ENCODE peak calls at places on chromosomes 1 and 21, in seven cellular contexts. One of them, this sample, is unnamed.

GRCh38 chr1:11738096-11738495 is 2.2 kb downstream of the AGTRAP start:
- DNase-seq in neural progenitor cell: no peak
- DNase-seq in CD4-positive, alpha-beta T cell: no peak
- DNase-seq in vagina: no peak
- DNase-seq in ovary: no peak
- DNase-seq in breast epithelium: no peak
- DNase-seq in prostate gland: no peak
- DNase-seq in this sample: no peak

GRCh38 chr1:14689996-14690614 is 91.6 kb downstream of the KAZN start:
- DNase-seq in neural progenitor cell: no peak
- DNase-seq in CD4-positive, alpha-beta T cell: no peak
- DNase-seq in vagina: no peak
- DNase-seq in ovary: no peak
- DNase-seq in breast epithelium: no peak
- DNase-seq in prostate gland: no peak
- DNase-seq in this sample: no peak

GRCh38 chr1:14674030-14674429 is 75.5 kb downstream of the KAZN start:
- DNase-seq in neural progenitor cell: no peak
- DNase-seq in CD4-positive, alpha-beta T cell: no peak
- DNase-seq in vagina: no peak
- DNase-seq in ovary: no peak
- DNase-seq in breast epithelium: no peak
- DNase-seq in prostate gland: no peak
- DNase-seq in this sample: no peak

GRCh38 chr1:40897499-40897898 is 35.3 kb upstream of the CITED4 start:
- DNase-seq in neural progenitor cell: no peak
- DNase-seq in CD4-positive, alpha-beta T cell: no peak
- DNase-seq in vagina: no peak
- DNase-seq in ovary: no peak
- DNase-seq in breast epithelium: no peak
- DNase-seq in prostate gland: no peak
- DNase-seq in this sample: no peak

GRCh38 chr1:109216662-109217061 is 2.9 kb downstream of the SARS1 start:
- DNase-seq in neural progenitor cell: no peak
- DNase-seq in CD4-positive, alpha-beta T cell: no peak
- DNase-seq in vagina: no peak
- DNase-seq in ovary: no peak
- DNase-seq in breast epithelium: no peak
- DNase-seq in prostate gland: no peak
- DNase-seq in this sample: no peak

GRCh38 chr1:52674497-52675384 is 23.4 kb downstream of the COA7 start:
- DNase-seq in neural progenitor cell: no peak
- DNase-seq in CD4-positive, alpha-beta T cell: no peak
- DNase-seq in vagina: no peak
- DNase-seq in ovary: no peak
- DNase-seq in breast epithelium: no peak
- DNase-seq in prostate gland: no peak
- DNase-seq in this sample: no peak

GRCh38 chr1:25031966-25032667 is 102.0 kb upstream of the RUNX3 start:
- DNase-seq in neural progenitor cell: no peak
- DNase-seq in CD4-positive, alpha-beta T cell: peak; percentile 51
- DNase-seq in vagina: no peak
- DNase-seq in ovary: no peak
- DNase-seq in breast epithelium: peak; percentile 40
- DNase-seq in prostate gland: peak; percentile 88
- DNase-seq in this sample: peak; percentile 59

GRCh38 chr1:217620814-217621213 is 10.1 kb downstream of the GPATCH2 start:
- DNase-seq in neural progenitor cell: peak; percentile 21
- DNase-seq in CD4-positive, alpha-beta T cell: no peak
- DNase-seq in vagina: no peak
- DNase-seq in ovary: no peak
- DNase-seq in breast epithelium: no peak
- DNase-seq in prostate gland: no peak
- DNase-seq in this sample: no peak

GRCh38 chr1:223136086-223136485 is 7.0 kb downstream of the TLR5 start:
- DNase-seq in neural progenitor cell: peak; percentile 31
- DNase-seq in CD4-positive, alpha-beta T cell: no peak
- DNase-seq in vagina: no peak
- DNase-seq in ovary: no peak
- DNase-seq in breast epithelium: no peak
- DNase-seq in prostate gland: no peak
- DNase-seq in this sample: no peak

GRCh38 chr1:221839321-221839720 is 97.4 kb upstream of the DUSP10 start:
- DNase-seq in neural progenitor cell: no peak
- DNase-seq in CD4-positive, alpha-beta T cell: no peak
- DNase-seq in vagina: no peak
- DNase-seq in ovary: no peak
- DNase-seq in breast epithelium: no peak
- DNase-seq in prostate gland: no peak
- DNase-seq in this sample: no peak

GRCh38 chr1:238466459-238466858 is 575.7 kb upstream of the ZP4 start:
- DNase-seq in neural progenitor cell: no peak
- DNase-seq in CD4-positive, alpha-beta T cell: no peak
- DNase-seq in vagina: no peak
- DNase-seq in ovary: no peak
- DNase-seq in breast epithelium: no peak
- DNase-seq in prostate gland: no peak
- DNase-seq in this sample: no peak

GRCh38 chr1:89633745-89634625 is 1.1 kb downstream of the LRRC8C start:
- DNase-seq in neural progenitor cell: peak; percentile 35
- DNase-seq in CD4-positive, alpha-beta T cell: no peak
- DNase-seq in vagina: no peak
- DNase-seq in ovary: peak; percentile 33
- DNase-seq in breast epithelium: peak; percentile 22
- DNase-seq in prostate gland: no peak
- DNase-seq in this sample: no peak

GRCh38 chr1:232123775-232124659 is 497.4 kb downstream of the DISC1 start:
- DNase-seq in neural progenitor cell: peak; percentile 27
- DNase-seq in CD4-positive, alpha-beta T cell: no peak
- DNase-seq in vagina: no peak
- DNase-seq in ovary: no peak
- DNase-seq in breast epithelium: no peak
- DNase-seq in prostate gland: no peak
- DNase-seq in this sample: no peak

GRCh38 chr21:18170829-18171228 is 73.8 kb upstream of the CHODL start:
- DNase-seq in neural progenitor cell: no peak
- DNase-seq in CD4-positive, alpha-beta T cell: no peak
- DNase-seq in vagina: no peak
- DNase-seq in ovary: no peak
- DNase-seq in breast epithelium: no peak
- DNase-seq in prostate gland: no peak
- DNase-seq in this sample: no peak

GRCh38 chr1:159015440-159015909 is 5.8 kb downstream of the IFI16 start:
- DNase-seq in neural progenitor cell: no peak
- DNase-seq in CD4-positive, alpha-beta T cell: peak; percentile 55
- DNase-seq in vagina: no peak
- DNase-seq in ovary: no peak
- DNase-seq in breast epithelium: peak; percentile 53
- DNase-seq in prostate gland: peak; percentile 13
- DNase-seq in this sample: no peak

GRCh38 chr1:222335586-222335985 is 212.3 kb downstream of the HHIPL2 start:
- DNase-seq in neural progenitor cell: no peak
- DNase-seq in CD4-positive, alpha-beta T cell: no peak
- DNase-seq in vagina: no peak
- DNase-seq in ovary: no peak
- DNase-seq in breast epithelium: no peak
- DNase-seq in prostate gland: no peak
- DNase-seq in this sample: no peak

GRCh38 chr1:21216835-21217811 is 40.4 kb upstream of the EIF4G3 start:
- DNase-seq in neural progenitor cell: peak; percentile 78
- DNase-seq in CD4-positive, alpha-beta T cell: peak; percentile 63
- DNase-seq in vagina: no peak
- DNase-seq in ovary: peak; percentile 63
- DNase-seq in breast epithelium: no peak
- DNase-seq in prostate gland: peak; percentile 23
- DNase-seq in this sample: no peak

GRCh38 chr1:153220606-153221303 is 3.4 kb downstream of the PRR9 start:
- DNase-seq in neural progenitor cell: no peak
- DNase-seq in CD4-positive, alpha-beta T cell: no peak
- DNase-seq in vagina: no peak
- DNase-seq in ovary: peak; percentile 43
- DNase-seq in breast epithelium: no peak
- DNase-seq in prostate gland: no peak
- DNase-seq in this sample: no peak

GRCh38 chr1:13783551-13783950 is 83.6 kb downstream of the PRDM2 start:
- DNase-seq in neural progenitor cell: no peak
- DNase-seq in CD4-positive, alpha-beta T cell: no peak
- DNase-seq in vagina: no peak
- DNase-seq in ovary: no peak
- DNase-seq in breast epithelium: no peak
- DNase-seq in prostate gland: no peak
- DNase-seq in this sample: no peak

GRCh38 chr1:56580771-56581170 is 1.4 kb upstream of the PLPP3 start:
- DNase-seq in neural progenitor cell: no peak
- DNase-seq in CD4-positive, alpha-beta T cell: no peak
- DNase-seq in vagina: no peak
- DNase-seq in ovary: no peak
- DNase-seq in breast epithelium: no peak
- DNase-seq in prostate gland: no peak
- DNase-seq in this sample: no peak

GRCh38 chr1:196385109-196385508 is 223.1 kb downstream of the KCNT2 start:
- DNase-seq in neural progenitor cell: no peak
- DNase-seq in CD4-positive, alpha-beta T cell: no peak
- DNase-seq in vagina: no peak
- DNase-seq in ovary: no peak
- DNase-seq in breast epithelium: no peak
- DNase-seq in prostate gland: no peak
- DNase-seq in this sample: no peak

GRCh38 chr1:97089223-97089622 is 367.6 kb downstream of the PTBP2 start:
- DNase-seq in neural progenitor cell: no peak
- DNase-seq in CD4-positive, alpha-beta T cell: no peak
- DNase-seq in vagina: no peak
- DNase-seq in ovary: no peak
- DNase-seq in breast epithelium: no peak
- DNase-seq in prostate gland: no peak
- DNase-seq in this sample: no peak

GRCh38 chr21:23402929-23403520 is 2204.3 kb downstream of the MRPL39 start:
- DNase-seq in neural progenitor cell: no peak
- DNase-seq in CD4-positive, alpha-beta T cell: no peak
- DNase-seq in vagina: no peak
- DNase-seq in ovary: no peak
- DNase-seq in breast epithelium: no peak
- DNase-seq in prostate gland: no peak
- DNase-seq in this sample: no peak

GRCh38 chr1:24910751-24911650 is 19.1 kb downstream of the RUNX3 start:
- DNase-seq in neural progenitor cell: no peak
- DNase-seq in CD4-positive, alpha-beta T cell: peak; percentile 68
- DNase-seq in vagina: no peak
- DNase-seq in ovary: no peak
- DNase-seq in breast epithelium: peak; percentile 49
- DNase-seq in prostate gland: no peak
- DNase-seq in this sample: no peak

GRCh38 chr1:234898455-234899033 is 230.1 kb downstream of the TOMM20 start:
- DNase-seq in neural progenitor cell: no peak
- DNase-seq in CD4-positive, alpha-beta T cell: no peak
- DNase-seq in vagina: no peak
- DNase-seq in ovary: no peak
- DNase-seq in breast epithelium: no peak
- DNase-seq in prostate gland: no peak
- DNase-seq in this sample: no peak

GRCh38 chr1:1089731-1090423 is 15.8 kb upstream of the RNF223 start:
- DNase-seq in neural progenitor cell: no peak
- DNase-seq in CD4-positive, alpha-beta T cell: no peak
- DNase-seq in vagina: no peak
- DNase-seq in ovary: peak; percentile 11
- DNase-seq in breast epithelium: no peak
- DNase-seq in prostate gland: no peak
- DNase-seq in this sample: no peak

GRCh38 chr1:174032823-174033222 is 10.7 kb upstream of the RC3H1 start:
- DNase-seq in neural progenitor cell: no peak
- DNase-seq in CD4-positive, alpha-beta T cell: no peak
- DNase-seq in vagina: no peak
- DNase-seq in ovary: no peak
- DNase-seq in breast epithelium: no peak
- DNase-seq in prostate gland: no peak
- DNase-seq in this sample: no peak

DNA sequence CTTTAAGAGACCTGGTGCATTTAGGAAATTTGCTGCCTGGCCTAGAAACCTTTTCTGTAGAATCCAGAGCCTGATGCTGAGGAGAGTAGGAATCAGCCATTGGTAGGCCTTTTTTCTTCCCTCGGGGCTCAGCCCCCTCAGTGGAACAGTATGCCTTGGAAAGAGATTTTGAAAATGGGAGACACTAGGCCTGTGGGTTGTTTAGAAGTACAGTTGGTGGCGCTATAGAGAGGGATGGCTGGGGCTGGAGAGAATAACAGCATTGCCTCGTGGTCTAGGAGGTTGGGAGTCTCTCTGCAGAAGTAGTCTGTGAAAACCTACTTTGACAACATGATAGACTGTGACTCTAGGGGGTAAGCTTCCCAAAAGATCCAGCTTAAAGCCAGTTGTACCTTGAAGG is 8.2 kb downstream of the KIF2C start:
- DNase-seq in neural progenitor cell: peak; percentile 12
- DNase-seq in CD4-positive, alpha-beta T cell: no peak
- DNase-seq in vagina: no peak
- DNase-seq in ovary: no peak
- DNase-seq in breast epithelium: no peak
- DNase-seq in prostate gland: no peak
- DNase-seq in this sample: no peak
- TF ChIP-seq CTCF in neural progenitor cell: peak; percentile 19
- TF ChIP-seq CTCF in CD4-positive, alpha-beta T cell: no peak
- TF ChIP-seq CTCF in vagina: no peak
- TF ChIP-seq CTCF in ovary: no peak
- TF ChIP-seq CTCF in breast epithelium: no peak
- TF ChIP-seq CTCF in prostate gland: no peak
- TF ChIP-seq CTCF in this sample: no peak

GRCh38 chr1:165355221-165355976 is 1.1 kb downstream of the LMX1A start:
- DNase-seq in neural progenitor cell: peak; percentile 63
- DNase-seq in CD4-positive, alpha-beta T cell: no peak
- DNase-seq in vagina: no peak
- DNase-seq in ovary: no peak
- DNase-seq in breast epithelium: no peak
- DNase-seq in prostate gland: no peak
- DNase-seq in this sample: no peak
- H3K9me3 ChIP-seq in neural progenitor cell: no peaks in the 10 kb centered on the region
- H3K9me3 ChIP-seq in CD4-positive, alpha-beta T cell: no peaks in the 10 kb centered on the region
- H3K9me3 ChIP-seq in vagina: no peaks in the 10 kb centered on the region
- H3K9me3 ChIP-seq in ovary: no peaks in the 10 kb centered on the region
- H3K9me3 ChIP-seq in breast epithelium: no peaks in the 10 kb centered on the region
- H3K9me3 ChIP-seq in prostate gland: no peaks in the 10 kb centered on the region
- H3K9me3 ChIP-seq in this sample: no peaks in the 10 kb centered on the region

DNA sequence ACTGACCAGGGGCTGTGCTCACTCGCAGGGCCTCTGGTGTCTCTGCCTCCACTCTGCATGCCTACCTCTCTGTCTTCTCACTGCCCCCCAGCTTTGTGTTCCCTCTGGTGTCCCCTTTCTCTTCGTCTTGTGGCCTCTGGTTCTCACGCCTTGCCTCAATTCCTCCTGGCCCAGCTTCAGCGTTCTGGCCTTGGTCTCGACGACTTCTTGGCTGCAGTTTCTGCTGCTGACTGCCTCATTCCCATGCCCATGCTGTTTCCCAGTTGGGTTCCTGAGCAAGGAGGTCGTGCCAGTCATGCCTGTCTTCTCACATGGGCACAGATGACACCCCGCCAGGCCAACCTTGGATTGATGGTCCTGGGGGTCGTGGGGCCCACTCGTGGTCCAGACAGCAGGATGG is 423.0 kb upstream of the VAMP3 start:
- DNase-seq in neural progenitor cell: no peak
- DNase-seq in CD4-positive, alpha-beta T cell: no peak
- DNase-seq in vagina: no peak
- DNase-seq in ovary: no peak
- DNase-seq in breast epithelium: no peak
- DNase-seq in prostate gland: no peak
- DNase-seq in this sample: no peak
- H3K27ac ChIP-seq in neural progenitor cell: no peak overlapping the region
- H3K27ac ChIP-seq in CD4-positive, alpha-beta T cell: no peak overlapping the region
- H3K27ac ChIP-seq in vagina: no peak overlapping the region
- H3K27ac ChIP-seq in ovary: no peak overlapping the region
- H3K27ac ChIP-seq in breast epithelium: no peak overlapping the region
- H3K27ac ChIP-seq in prostate gland: no peak overlapping the region
- H3K27ac ChIP-seq in this sample: no peak overlapping the region

GRCh38 chr21:34365794-34366193 is 2.0 kb downstream of the KCNE2 start:
- DNase-seq in neural progenitor cell: peak; percentile 82
- DNase-seq in CD4-positive, alpha-beta T cell: no peak
- DNase-seq in vagina: peak; percentile 52
- DNase-seq in ovary: no peak
- DNase-seq in breast epithelium: no peak
- DNase-seq in prostate gland: no peak
- DNase-seq in this sample: no peak
- TF ChIP-seq CTCF in neural progenitor cell: no peak
- TF ChIP-seq CTCF in CD4-positive, alpha-beta T cell: no peak
- TF ChIP-seq CTCF in vagina: no peak
- TF ChIP-seq CTCF in ovary: no peak
- TF ChIP-seq CTCF in breast epithelium: no peak
- TF ChIP-seq CTCF in prostate gland: no peak
- TF ChIP-seq CTCF in this sample: no peak

This sample was measured in heart left ventricle.